ENCODE peak calls at places on chromosomes 12 and 14, in nine cellular contexts. W is fibroblast of lung, S is right cardiac atrium, H is upper lobe of right lung, U is transverse colon, N is small intestine, R is A549, I is neural progenitor cell, P is IMR-90. E is an unnamed sample.

GRCh38 chr12:99959549-99960170 is 25.1 kb downstream of the ANKS1B start:
- DNase-seq in P (no peak), I (no peak), R (peak), H (no peak), U (no peak), W (peak), N (no peak), S (no peak), E (no peak)

GRCh38 chr12:53054112-53054878 is 4.4 kb downstream of the TNS2 start:
- DNase-seq in R (peak), P (peak), U (peak), N (peak), H (peak), I (peak), S (peak), W (peak), E (peak)

GRCh38 chr12:13203028-13203922 is 6.7 kb downstream of the EMP1 start:
- DNase-seq in N (no peak), W (no peak), P (no peak), R (peak), U (peak), I (peak), H (peak), S (peak), E (no peak)

GRCh38 chr12:53096761-53097160 is 706 bp upstream of the IGFBP6 start:
- DNase-seq in N (no peak), R (no peak), U (no peak), P (no peak), W (no peak), I (peak), H (no peak), S (no peak), E (peak)

GRCh38 chr12:105492591-105492990 is 162.1 kb downstream of the C12orf75 start:
- DNase-seq in R (no peak), I (no peak), P (peak), W (no peak), H (no peak), U (no peak), S (no peak), N (no peak), E (no peak)

GRCh38 chr12:7142057-7142644 is 12.0 kb downstream of the CLSTN3 start:
- DNase-seq in W (peak), R (peak), P (peak), H (peak), I (peak), U (peak), S (no peak), N (peak), E (peak)

GRCh38 chr14:50067723-50068495 is 48.5 kb downstream of the VCPKMT start:
- DNase-seq in U (peak), R (peak), P (peak), I (no peak), W (peak), S (no peak), H (no peak), N (peak), E (peak)

GRCh38 chr12:88419794-88420193 is 160.5 kb downstream of the KITLG start:
- DNase-seq in U (no peak), N (no peak), I (no peak), S (no peak), H (no peak), W (no peak), P (peak), R (no peak), E (no peak)

GRCh38 chr12:40263616-40264409 is 39.0 kb downstream of the LRRK2 start:
- DNase-seq in S (no peak), W (peak), N (no peak), P (peak), R (no peak), I (no peak), H (no peak), U (no peak), E (no peak)

GRCh38 chr12:56574210-56574609 is 52.6 kb downstream of the RBMS2 start:
- DNase-seq in W (no peak), S (no peak), U (no peak), N (no peak), R (no peak), P (peak), I (no peak), H (no peak), E (no peak)

GRCh38 chr14:89787525-89787924 is 167.0 kb downstream of the EFCAB11 start:
- DNase-seq in H (no peak), W (no peak), P (peak), N (no peak), I (no peak), U (no peak), R (no peak), S (no peak), E (no peak)

GRCh38 chr12:5588231-5588995 is 156.5 kb downstream of the NTF3 start:
- DNase-seq in H (no peak), I (no peak), U (no peak), P (peak), W (peak), N (no peak), R (no peak), S (no peak), E (no peak)

GRCh38 chr12:70002097-70002911 is 177.3 kb downstream of the MYRFL start:
- DNase-seq in P (no peak), U (peak), I (no peak), R (no peak), N (peak), S (peak), W (peak), H (no peak), E (no peak)

GRCh38 chr12:49797452-49797782 is 30.8 kb downstream of the NCKAP5L start:
- DNase-seq in P (no peak), H (no peak), W (no peak), R (no peak), I (no peak), N (no peak), U (no peak), S (no peak), E (no peak)

GRCh38 chr14:33564774-33565630 is 385.9 kb downstream of the EGLN3 start:
- DNase-seq in S (no peak), H (no peak), W (no peak), P (peak), R (no peak), N (no peak), I (no peak), U (no peak), E (no peak)

GRCh38 chr12:50924439-50925341 is 27.7 kb upstream of the HIGD1C start:
- DNase-seq in I (peak), W (peak), S (peak), R (peak), N (peak), P (peak), U (peak), H (peak), E (peak)

GRCh38 chr12:65758401-65758800 is 65.9 kb upstream of the HMGA2 start:
- DNase-seq in S (no peak), P (no peak), I (no peak), H (no peak), R (no peak), U (no peak), N (no peak), W (no peak), E (no peak)

GRCh38 chr14:91244501-91244901 is at the start of gene GPR68:
- DNase-seq in S (peak), W (peak), H (no peak), P (peak), U (peak), I (peak), N (no peak), R (no peak), E (peak)

GRCh38 chr12:13843841-13844240 is 137.6 kb downstream of the GRIN2B start:
- DNase-seq in N (no peak), U (no peak), I (peak), R (no peak), P (no peak), H (no peak), S (no peak), W (no peak), E (no peak)

GRCh38 chr14:72740966-72741835 is 152.7 kb downstream of the DPF3 start:
- DNase-seq in P (no peak), N (no peak), S (no peak), H (no peak), W (no peak), U (no peak), R (no peak), I (no peak), E (peak)

GRCh38 chr12:12319501-12320322 is 30.3 kb downstream of the MANSC1 start:
- DNase-seq in P (no peak), R (no peak), H (no peak), W (no peak), N (peak), U (peak), S (no peak), I (no peak), E (peak)

GRCh38 chr12:3604750-3605638 is 114.0 kb downstream of the PRMT8 start:
- DNase-seq in R (no peak), N (peak), I (peak), W (no peak), H (peak), U (peak), P (no peak), S (peak), E (peak)

GRCh38 chr12:115998119-115998633 is 279.3 kb downstream of the MED13L start:
- DNase-seq in N (peak), R (peak), P (peak), I (peak), H (no peak), S (no peak), W (peak), U (peak), E (no peak)

GRCh38 chr12:93540506-93540905 is 32.0 kb upstream of the SOCS2 start:
- DNase-seq in R (no peak), P (no peak), W (no peak), S (no peak), I (no peak), N (no peak), U (no peak), H (no peak), E (no peak)

GRCh38 chr14:50619569-50620141 is 48.5 kb downstream of the SAV1 start:
- DNase-seq in W (peak), U (no peak), R (peak), H (no peak), N (peak), I (peak), P (peak), S (no peak), E (no peak)

GRCh38 chr12:108240027-108240785 is 98.9 kb downstream of the CMKLR1 start:
- DNase-seq in U (no peak), H (no peak), I (no peak), S (no peak), R (no peak), N (no peak), P (no peak), W (no peak), E (no peak)

GRCh38 chr12:11953523-11953922 is 117.2 kb upstream of the BCL2L14 start:
- DNase-seq in U (no peak), S (no peak), P (no peak), W (no peak), I (no peak), H (no peak), R (no peak), N (no peak), E (no peak)

GRCh38 chr14:21894003-21894897 is 220.6 kb upstream of the OR4E1 start:
- DNase-seq in H (no peak), P (no peak), S (no peak), N (peak), R (peak), U (no peak), I (peak), W (no peak), E (no peak)

GRCh38 chr12:52191841-52192791 is at the start of gene KRT80:
- DNase-seq in U (peak), I (no peak), S (peak), R (peak), P (peak), W (peak), N (peak), H (peak), E (peak)

GRCh38 chr12:47088021-47088944 is 8.5 kb upstream of the AMIGO2 start:
- DNase-seq in H (no peak), U (no peak), N (peak), R (peak), P (peak), W (no peak), I (no peak), S (no peak), E (no peak)

GRCh38 chr12:101780599-101780998 is 41.3 kb upstream of the SYCP3 start:
- DNase-seq in I (no peak), N (no peak), U (no peak), S (no peak), H (no peak), R (no peak), W (no peak), P (no peak), E (no peak)

GRCh38 chr12:30990776-30991175 is 64.2 kb downstream of the TSPAN11 start:
- DNase-seq in R (no peak), I (no peak), P (no peak), S (no peak), N (no peak), H (no peak), W (no peak), U (no peak), E (no peak)

GRCh38 chr12:47754881-47755280 is 3.8 kb downstream of the RAPGEF3 start:
- DNase-seq in U (peak), W (no peak), R (no peak), N (peak), H (peak), S (no peak), P (no peak), I (no peak), E (peak)

GRCh38 chr14:22551597-22551982 is 37.4 kb downstream of the DAD1 start:
- DNase-seq in N (no peak), H (no peak), W (no peak), U (no peak), R (no peak), P (no peak), S (no peak), I (no peak), E (no peak)

GRCh38 chr12:9992296-9992695 is 6.6 kb downstream of the CLEC1B start:
- DNase-seq in N (no peak), U (no peak), P (no peak), R (no peak), S (no peak), W (no peak), H (no peak), I (no peak), E (no peak)

GRCh38 chr12:26451763-26452162 is 256.4 kb downstream of the SSPN start:
- DNase-seq in U (no peak), P (peak), N (no peak), H (no peak), W (no peak), I (no peak), S (no peak), R (no peak), E (no peak)

GRCh38 chr14:63663428-63664142 is 21.9 kb upstream of the WDR89 start:
- DNase-seq in P (no peak), W (no peak), N (no peak), U (no peak), I (no peak), H (no peak), S (no peak), R (peak), E (no peak)

GRCh38 chr14:103066399-103066798 is 9.1 kb upstream of the CDC42BPB start:
- DNase-seq in R (no peak), S (peak), I (no peak), U (no peak), N (no peak), W (no peak), H (no peak), P (no peak), E (no peak)

GRCh38 chr12:4270670-4271432 is 2.7 kb upstream of the CCND2 start:
- DNase-seq in P (no peak), W (peak), N (peak), U (peak), H (peak), S (peak), R (no peak), I (peak), E (peak)

GRCh38 chr12:76740501-76740900 is 23.4 kb upstream of the ZDHHC17 start:
- DNase-seq in I (no peak), S (no peak), H (no peak), W (no peak), U (no peak), P (no peak), N (no peak), R (no peak), E (no peak)
- H3K27ac ChIP-seq in I (no peak), S (no peak), H (no peak), W (no peak), U (no peak), P (no peak), N (no peak), R (no peak), E (no peak)

DNA sequence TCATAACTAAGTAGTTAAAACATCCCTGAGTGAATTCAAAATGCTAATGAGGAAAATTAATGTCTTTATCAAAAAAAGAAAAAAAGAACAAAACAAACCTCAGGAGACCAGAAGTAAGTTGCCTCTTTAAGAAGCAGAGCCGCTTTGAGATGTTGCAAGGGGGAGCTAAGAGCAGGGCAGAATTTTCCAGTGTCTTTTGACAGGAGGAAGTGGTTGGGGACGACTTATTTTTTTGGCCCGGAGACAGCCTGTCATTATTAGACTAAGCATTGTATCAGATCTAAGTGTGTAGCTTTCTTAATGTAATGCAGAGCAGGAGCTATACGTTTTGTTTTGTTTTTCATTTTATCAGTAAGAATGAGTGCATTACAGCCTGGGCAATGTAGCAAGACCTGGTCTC is 206.6 kb downstream of the CACNA1C start:
- DNase-seq in H (no peak), R (no peak), N (no peak), S (no peak), P (no peak), U (no peak), W (peak), I (no peak), E (no peak)
- H3K4me3 ChIP-seq in H (no peak), R (no peak), N (no peak), S (no peak), P (no peak), U (no peak), W (no peak), I (no peak), E (no peak)

DNA sequence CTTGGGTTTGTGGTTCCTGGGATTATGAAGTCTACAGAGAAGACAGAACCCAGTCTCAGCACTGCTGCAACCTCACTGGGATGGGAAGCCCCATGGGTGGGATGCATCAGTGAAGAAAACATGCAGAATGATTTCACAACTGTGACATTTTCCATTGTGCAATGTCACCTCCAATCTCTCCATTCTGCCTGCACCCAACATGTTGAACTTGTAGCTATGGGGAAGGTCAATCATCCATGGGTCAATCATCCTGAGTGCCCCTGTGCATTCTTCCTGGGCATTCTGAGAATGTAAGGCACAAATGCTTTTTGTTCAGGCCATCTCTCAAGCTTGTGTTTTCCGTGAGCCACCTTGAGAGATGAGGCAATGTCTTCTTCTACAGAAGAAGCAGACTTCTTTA is 1004.3 kb upstream of the TMEM132C start:
- DNase-seq in R (no peak), I (no peak), W (no peak), H (no peak), P (no peak), S (no peak), N (no peak), U (no peak), E (no peak)
- H3K27ac ChIP-seq in R (no peak), I (no peak), W (no peak), H (no peak), P (no peak), S (no peak), N (no peak), U (no peak), E (no peak)

GRCh38 chr14:36662258-36662542 is 540 bp downstream of the PAX9 start:
- DNase-seq in P (no peak), S (no peak), R (no peak), I (no peak), U (no peak), N (no peak), H (no peak), W (no peak), E (no peak)
- H3K4me3 ChIP-seq in P (no peak), S (peak), R (peak), I (peak), U (peak), N (peak), H (peak), W (no peak), E (peak)

GRCh38 chr14:74921053-74921620 is 1.9 kb downstream of the RPS6KL1 start:
- DNase-seq in W (no peak), U (no peak), R (no peak), I (no peak), H (no peak), N (no peak), S (no peak), P (no peak), E (no peak)

GRCh38 chr14:74922752-74923401 is at the start of gene RPS6KL1:
- DNase-seq in W (peak), I (peak), R (peak), H (peak), N (peak), U (peak), P (peak), S (peak), E (peak)

GRCh38 chr14:74924061-74924460 is 1.0 kb upstream of the RPS6KL1 start:
- DNase-seq in U (no peak), S (no peak), W (no peak), H (peak), N (no peak), R (no peak), I (no peak), P (no peak), E (no peak)

GRCh38 chr14:74920281-74920680 is 2.8 kb downstream of the RPS6KL1 start:
- DNase-seq in S (no peak), I (no peak), W (no peak), N (no peak), U (no peak), P (no peak), H (no peak), R (no peak), E (no peak)

GRCh38 chr14:74921987-74922751 is 891 bp downstream of the RPS6KL1 start:
- DNase-seq in S (no peak), W (no peak), P (no peak), U (no peak), N (no peak), I (no peak), H (no peak), R (no peak), E (no peak)
- H3K27ac ChIP-seq in S (no peak), W (no peak), P (no peak), U (peak), N (no peak), I (no peak), H (no peak), R (no peak), E (no peak)

GRCh38 chr14:68951800-68952540 is 27.1 kb downstream of the ACTN1 start:
- DNase-seq in H (no peak), P (no peak), W (no peak), R (no peak), S (peak), N (no peak), I (no peak), U (no peak), E (no peak)
- H3K4me3 ChIP-seq in H (no peak), P (no peak), W (peak), R (peak), S (no peak), N (no peak), I (no peak), U (peak), E (no peak)

GRCh38 chr12:24600996-24601395 is 347.9 kb downstream of the BCAT1 start:
- DNase-seq in U (no peak), S (no peak), H (no peak), W (peak), N (no peak), R (no peak), P (peak), I (no peak), E (no peak)
- H3K27ac ChIP-seq in U (no peak), S (no peak), H (no peak), W (no peak), N (no peak), R (no peak), P (no peak), I (no peak), E (no peak)

DNA sequence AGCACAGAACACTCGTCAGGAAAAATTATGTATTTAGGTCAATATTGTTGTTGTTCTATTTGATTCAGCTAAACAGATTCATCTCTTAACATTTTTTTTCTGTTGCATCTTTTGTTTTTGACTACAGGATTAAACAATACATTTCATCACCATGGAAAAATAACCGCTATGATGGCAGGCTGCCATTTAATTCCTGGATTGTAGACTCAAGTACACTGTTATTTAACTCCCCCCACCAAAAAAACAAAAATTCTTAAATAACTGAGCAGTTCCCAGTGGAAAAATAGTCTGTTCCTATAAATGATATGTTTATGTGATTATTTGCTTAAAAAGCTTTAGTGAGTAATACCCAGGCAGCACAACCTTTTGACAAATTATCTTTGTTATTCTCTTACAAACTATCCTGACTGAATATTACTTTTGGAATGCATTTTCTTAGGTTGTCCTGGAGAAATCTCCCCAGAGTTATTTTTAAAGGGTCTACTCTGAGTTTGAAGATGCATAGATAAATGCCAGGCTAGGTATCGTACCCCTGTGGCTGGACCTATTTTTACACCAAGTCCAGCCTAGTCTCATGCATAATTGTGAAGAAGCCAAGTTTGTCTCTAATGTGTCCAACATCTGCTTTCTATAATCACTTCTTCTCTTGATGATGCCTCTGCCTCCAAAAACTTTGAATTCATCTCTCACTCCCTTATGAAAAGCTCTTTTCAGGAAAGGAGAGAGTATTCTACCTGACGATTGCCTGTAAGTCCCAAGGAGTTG is 3.7 kb downstream of the KERA start:
- DNase-seq in S (no peak), P (peak), N (no peak), R (peak), I (no peak), U (peak), W (peak), H (no peak), E (peak)
- H3K4me3 ChIP-seq in S (no peak), P (no peak), N (no peak), R (no peak), I (no peak), U (no peak), W (no peak), H (no peak), E (no peak)

GRCh38 chr14:93330609-93331000 is 2.2 kb downstream of the BTBD7 start:
- DNase-seq in R (no peak), P (no peak), U (no peak), H (no peak), S (no peak), I (no peak), N (no peak), W (no peak), E (no peak)
- H3K27ac ChIP-seq in R (no peak), P (no peak), U (peak), H (peak), S (no peak), I (no peak), N (peak), W (no peak), E (peak)